ENCODE peak calls at places on chromosomes 12 and 14, in seven cellular contexts. A, H, P, M, T, Z and O are unnamed samples.

GRCh38 chr12:64469455-64470142 is 17.7 kb downstream of the TBK1 start:
- DNase-seq in Z (no peak), P (no peak), M (no peak), A (no peak), T (no peak), H (no peak), O (no peak)

GRCh38 chr14:60963761-60964160 is 17.1 kb downstream of the TRMT5 start:
- DNase-seq in A (no peak), H (no peak), P (no peak), M (no peak), T (no peak), Z (no peak), O (no peak)

GRCh38 chr12:45536254-45536653 is 193.3 kb upstream of the ARID2 start:
- DNase-seq in M (no peak), Z (no peak), H (no peak), P (no peak), T (no peak), A (no peak), O (no peak)

GRCh38 chr12:62732861-62733427 is 202.0 kb downstream of the PPM1H start:
- DNase-seq in H (peak; percentile 65), Z (no peak), P (no peak), T (peak; percentile 19), M (no peak), A (no peak), O (no peak)

GRCh38 chr12:12099102-12099501 is 28.4 kb downstream of the BCL2L14 start:
- DNase-seq in M (no peak), A (no peak), T (no peak), H (no peak), P (no peak), Z (peak; percentile 73), O (no peak)

GRCh38 chr12:124698211-124698997 is 131.0 kb upstream of the NCOR2 start:
- DNase-seq in A (no peak), Z (no peak), P (no peak), T (no peak), M (no peak), H (no peak), O (no peak)

GRCh38 chr12:88247241-88247643 is 105.1 kb downstream of the TMTC3 start:
- DNase-seq in M (no peak), A (no peak), H (peak; percentile 21), T (peak; percentile 40), P (no peak), Z (no peak), O (no peak)

GRCh38 chr12:47277972-47278448 is 198.3 kb upstream of the AMIGO2 start:
- DNase-seq in M (no peak), T (peak; percentile 81), A (no peak), Z (no peak), H (peak; percentile 88), P (no peak), O (no peak)

GRCh38 chr14:64726585-64726890 is 22.3 kb downstream of the PLEKHG3 start:
- DNase-seq in Z (no peak), T (no peak), H (peak; percentile 66), M (no peak), P (no peak), A (no peak), O (no peak)

GRCh38 chr12:29743801-29744200 is 39.9 kb downstream of the TMTC1 start:
- DNase-seq in P (no peak), Z (no peak), A (no peak), M (no peak), H (no peak), T (no peak), O (peak; percentile 56)

GRCh38 chr12:45727994-45728624 is 1.4 kb upstream of the ARID2 start:
- DNase-seq in Z (no peak), M (no peak), P (no peak), T (no peak), A (no peak), H (no peak), O (no peak)

GRCh38 chr14:76936483-76936882 is 92.0 kb downstream of the IRF2BPL start:
- DNase-seq in A (no peak), Z (no peak), P (no peak), M (no peak), H (no peak), T (no peak), O (no peak)

GRCh38 chr14:99568567-99569560 is 35.1 kb downstream of the CCDC85C start:
- DNase-seq in T (peak; percentile 67), P (no peak), A (no peak), M (no peak), Z (no peak), H (no peak), O (no peak)

GRCh38 chr12:115070313-115070712 is 386.3 kb upstream of the TBX3 start:
- DNase-seq in H (no peak), T (no peak), P (no peak), M (no peak), Z (no peak), A (no peak), O (no peak)

GRCh38 chr14:100132161-100132902 is 27.1 kb downstream of the DEGS2 start:
- DNase-seq in T (peak; percentile 34), H (no peak), M (no peak), Z (peak; percentile 58), A (no peak), P (no peak), O (no peak)

GRCh38 chr12:7259060-7259459 is 44.8 kb upstream of the ACSM4 start:
- DNase-seq in Z (no peak), M (no peak), P (no peak), A (no peak), T (no peak), H (no peak), O (no peak)

GRCh38 chr12:89756638-89757321 is 48.1 kb upstream of the ATP2B1 start:
- DNase-seq in M (peak; percentile 97), A (no peak), H (peak; percentile 89), Z (no peak), T (peak; percentile 81), P (peak; percentile 54), O (no peak)

GRCh38 chr12:67430708-67431335 is 161.7 kb downstream of the CAND1 start:
- DNase-seq in Z (no peak), T (no peak), H (no peak), P (no peak), A (no peak), M (no peak), O (no peak)

GRCh38 chr12:131139363-131140068 is 185.8 kb downstream of the ADGRD1 start:
- DNase-seq in T (no peak), H (no peak), P (no peak), Z (no peak), M (no peak), A (no peak), O (no peak)

GRCh38 chr12:116525418-116526001 is 33.7 kb upstream of the MAP1LC3B2 start:
- DNase-seq in A (no peak), Z (no peak), H (peak; percentile 80), M (no peak), P (no peak), T (no peak), O (no peak)

GRCh38 chr12:116982721-116983502 is 72.2 kb downstream of the FBXW8 start:
- DNase-seq in A (no peak), M (no peak), P (no peak), Z (no peak), H (no peak), T (no peak), O (peak; percentile 35)

GRCh38 chr12:15757553-15758255 is 31.5 kb downstream of the EPS8 start:
- DNase-seq in A (no peak), P (peak; percentile 15), T (no peak), M (no peak), Z (no peak), H (peak; percentile 84), O (no peak)

GRCh38 chr14:20436363-20436755 is 393 bp upstream of the KLHL33 start:
- DNase-seq in P (no peak), H (no peak), T (no peak), A (no peak), M (no peak), Z (no peak), O (no peak)

GRCh38 chr14:104179564-104180129 is 41.3 kb downstream of the KIF26A start:
- DNase-seq in M (no peak), T (no peak), H (no peak), A (no peak), Z (no peak), P (no peak), O (no peak)
- H3K9me3 ChIP-seq in M (no peaks in the 10 kb centered on the region), T (no peaks in the 10 kb centered on the region), H (no peaks in the 10 kb centered on the region), A (no peaks in the 10 kb centered on the region), Z (no peaks in the 10 kb centered on the region), P (no peaks in the 10 kb centered on the region), O (no peaks in the 10 kb centered on the region)

DNA sequence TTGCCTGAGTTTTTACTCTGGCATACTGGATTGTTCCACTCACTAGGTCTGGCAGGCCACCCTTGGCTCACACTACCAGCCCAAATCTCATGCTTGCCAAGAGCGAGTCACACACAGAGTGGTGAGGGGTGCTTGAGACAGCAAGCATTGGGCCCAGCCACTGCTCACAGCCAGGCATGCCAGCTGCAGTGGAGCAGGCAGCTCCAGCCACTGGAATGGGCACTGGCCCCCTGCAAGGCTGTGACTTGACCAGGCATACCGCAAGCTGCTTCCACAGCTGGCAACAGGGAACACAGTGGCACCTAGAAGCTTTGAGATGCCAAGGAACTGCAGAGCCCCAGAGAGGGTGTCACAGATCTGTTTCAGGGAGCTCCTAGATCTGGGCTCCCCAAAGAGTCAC is 488.5 kb downstream of the LRFN5 start:
- DNase-seq in M (no peak), P (no peak), Z (no peak), H (no peak), A (no peak), T (no peak), O (no peak)
- TF ChIP-seq YY1 in M (no peak), P (no peak), Z (no peak), H (no peak), A (no peak), T (no peak), O (no peak)

GRCh38 chr12:18428416-18428815 is 167.1 kb downstream of the PIK3C2G start:
- DNase-seq in T (no peak), A (no peak), Z (no peak), H (no peak), M (no peak), P (no peak), O (no peak)

GRCh38 chr12:18429366-18429765 is 168.0 kb downstream of the PIK3C2G start:
- DNase-seq in A (no peak), Z (no peak), P (no peak), M (no peak), H (no peak), T (no peak), O (no peak)

GRCh38 chr12:18430425-18431048 is 169.2 kb downstream of the PIK3C2G start:
- DNase-seq in M (no peak), H (peak; percentile 38), A (no peak), T (peak; percentile 21), Z (peak; percentile 30), P (peak; percentile 24), O (peak; percentile 83)

GRCh38 chr12:18424857-18425256 is 163.5 kb downstream of the PIK3C2G start:
- DNase-seq in H (no peak), A (no peak), T (no peak), M (no peak), P (no peak), Z (no peak), O (no peak)

DNA sequence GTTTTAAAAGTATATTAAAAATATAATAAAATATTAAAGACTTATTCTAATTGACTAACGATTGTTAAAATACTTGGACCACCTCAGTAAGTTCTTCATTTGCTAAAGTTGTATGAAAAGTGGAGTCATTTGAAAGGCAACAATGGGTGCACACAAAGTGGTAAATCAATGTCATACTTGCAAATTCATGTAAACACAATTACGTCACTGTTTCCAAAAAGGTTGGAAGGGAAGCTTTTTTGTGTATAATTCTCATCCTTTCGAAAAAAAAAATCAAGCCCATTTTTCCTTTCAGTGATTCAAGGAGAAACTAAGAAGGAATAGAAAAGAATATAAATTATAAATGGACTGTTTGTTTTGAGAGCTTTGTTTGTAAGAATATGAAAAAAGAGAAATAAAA is 166.2 kb downstream of the PIK3C2G start:
- DNase-seq in H (no peak), P (no peak), A (no peak), T (no peak), Z (no peak), M (no peak), O (no peak)
- H3K9me3 ChIP-seq in H (no peaks in the 10 kb centered on the region), P (no peaks in the 10 kb centered on the region), A (no peaks in the 10 kb centered on the region), T (no peaks in the 10 kb centered on the region), Z (no peaks in the 10 kb centered on the region), M (no peaks in the 10 kb centered on the region), O (no peaks in the 10 kb centered on the region)

GRCh38 chr14:30064454-30064853 is 136.8 kb upstream of the PRKD1 start:
- DNase-seq in P (no peak), A (no peak), H (no peak), M (no peak), Z (no peak), T (no peak), O (no peak)
- TF ChIP-seq YY1 in P (no peak), A (no peak), H (no peak), M (no peak), Z (no peak), T (no peak), O (no peak)